ENCODE peak calls at places on chromosomes 13 and 19, in five cellular contexts. L is Daoy; B is stimulated activated CD4-positive, alpha-beta T cell treated with anti-CD3 and anti-CD28 coated beads, Interleukin-1b, Interleukin-23, amount 100 ng/mL, for 1 hour; J is EL; E is left ventricle myocardium inferior. D is an unnamed sample.

GRCh38 chr13:42803563-42804212 is 22.3 kb downstream of the FAM216B start:
- DNase-seq in E (no peak), B (no peak), L (no peak), J (no peak), D (peak)

GRCh38 chr19:50565984-50566903 is 2.0 kb downstream of the LRRC4B start:
- DNase-seq in E (no peak), J (no peak), L (peak), B (no peak), D (no peak)

GRCh38 chr13:33051632-33052031 is 35.4 kb downstream of the KL start:
- DNase-seq in L (no peak), B (no peak), E (no peak), J (no peak), D (no peak)

GRCh38 chr13:33426131-33426530 is 140.6 kb upstream of the STARD13 start:
- DNase-seq in B (no peak), L (no peak), E (no peak), J (no peak), D (no peak)

GRCh38 chr13:108859202-108860012 is 230.0 kb downstream of the MYO16 start:
- DNase-seq in E (no peak), B (no peak), J (peak), L (no peak), D (no peak)

GRCh38 chr19:42048992-42049391 is 21.0 kb downstream of the GRIK5 start:
- DNase-seq in L (peak), J (no peak), E (no peak), B (no peak), D (peak)

GRCh38 chr13:30504081-30504480 is 38.3 kb upstream of the HMGB1 start:
- DNase-seq in E (no peak), J (no peak), B (no peak), L (peak), D (no peak)

GRCh38 chr13:38539632-38540031 is 147.2 kb upstream of the FREM2 start:
- DNase-seq in E (no peak), L (no peak), J (no peak), B (no peak), D (no peak)

GRCh38 chr19:34503546-34504272 is 22.2 kb downstream of the WTIP start:
- DNase-seq in L (no peak), J (no peak), B (no peak), E (peak), D (no peak)

GRCh38 chr19:46221981-46222610 is 7.4 kb upstream of the IGFL1 start:
- DNase-seq in J (peak), L (peak), E (peak), B (no peak), D (peak)

D was measured in epithelial cell of esophagus.